ENCODE peak calls at places on chromosomes 11 and 22, in eight cellular contexts. T, Z, F, H, Y, U, K and V are unnamed samples.

GRCh38 chr11:19698493-19699292 is 13.9 kb upstream of the NAV2 start:
- ATAC-seq in U (no peak), H (no peak), Z (peak; percentile 33), F (no peak), K (no peak), Y (no peak), T (no peak), V (peak; percentile 80)

GRCh38 chr11:44269369-44270351 is 40.3 kb downstream of the ALX4 start:
- ATAC-seq in F (no peak), H (no peak), T (no peak), U (peak; percentile 90), Y (no peak), K (peak; percentile 61), Z (no peak), V (no peak)

GRCh38 chr22:45709004-45709739 is 37.5 kb downstream of the ATXN10 start:
- ATAC-seq in U (no peak), T (no peak), Y (no peak), H (peak; percentile 45), Z (no peak), K (peak; percentile 42), F (no peak), V (peak; percentile 13)

GRCh38 chr22:39264344-39265116 is 19.7 kb upstream of the PDGFB start:
- ATAC-seq in T (peak; percentile 46), K (peak; percentile 74), U (no peak), Z (no peak), H (no peak), F (no peak), Y (no peak), V (peak; percentile 66)

GRCh38 chr11:92211576-92212167 is 12.9 kb upstream of the FAT3 start:
- ATAC-seq in Z (peak; percentile 88), K (no peak), H (peak; percentile 62), F (peak; percentile 93), Y (no peak), T (no peak), U (no peak), V (no peak)

GRCh38 chr22:21753374-21754111 is 17.9 kb upstream of the YPEL1 start:
- ATAC-seq in Z (peak; percentile 49), T (no peak), Y (peak; percentile 16), U (peak; percentile 1), K (no peak), F (peak; percentile 17), H (no peak), V (no peak)

GRCh38 chr11:10379871-10380568 is 75.0 kb upstream of the AMPD3 start:
- ATAC-seq in H (no peak), Z (no peak), Y (no peak), K (peak; percentile 20), F (no peak), U (no peak), T (no peak), V (peak; percentile 3)

GRCh38 chr11:18299724-18300123 is 22.2 kb downstream of the HPS5 start:
- ATAC-seq in K (no peak), T (no peak), Y (no peak), F (no peak), H (no peak), U (no peak), Z (no peak), V (no peak)

GRCh38 chr11:130260080-130260627 is 54.6 kb downstream of the ZBTB44 start:
- ATAC-seq in U (no peak), Y (no peak), K (no peak), T (peak; percentile 35), Z (no peak), H (no peak), F (no peak), V (no peak)

GRCh38 chr11:46373787-46374740 is 7.4 kb upstream of the MDK start:
- ATAC-seq in U (no peak), K (no peak), T (no peak), Z (no peak), Y (no peak), H (no peak), F (no peak), V (no peak)

GRCh38 chr22:26404851-26405357 is 24.2 kb upstream of the ASPHD2 start:
- ATAC-seq in H (no peak), T (peak; percentile 31), Z (no peak), U (peak; percentile 92), K (peak; percentile 49), F (no peak), Y (no peak), V (no peak)

GRCh38 chr22:17853066-17853465 is 78.8 kb upstream of the BID start:
- ATAC-seq in Y (no peak), U (peak; percentile 68), F (no peak), H (no peak), T (no peak), K (no peak), Z (no peak), V (peak; percentile 40)

GRCh38 chr22:50474711-50475651 is at the start of gene SBF1:
- ATAC-seq in T (peak; percentile 81), Y (peak; percentile 94), F (peak; percentile 78), H (peak; percentile 94), K (peak; percentile 97), U (peak; percentile 96), Z (peak; percentile 87), V (peak; percentile 98)

DNA sequence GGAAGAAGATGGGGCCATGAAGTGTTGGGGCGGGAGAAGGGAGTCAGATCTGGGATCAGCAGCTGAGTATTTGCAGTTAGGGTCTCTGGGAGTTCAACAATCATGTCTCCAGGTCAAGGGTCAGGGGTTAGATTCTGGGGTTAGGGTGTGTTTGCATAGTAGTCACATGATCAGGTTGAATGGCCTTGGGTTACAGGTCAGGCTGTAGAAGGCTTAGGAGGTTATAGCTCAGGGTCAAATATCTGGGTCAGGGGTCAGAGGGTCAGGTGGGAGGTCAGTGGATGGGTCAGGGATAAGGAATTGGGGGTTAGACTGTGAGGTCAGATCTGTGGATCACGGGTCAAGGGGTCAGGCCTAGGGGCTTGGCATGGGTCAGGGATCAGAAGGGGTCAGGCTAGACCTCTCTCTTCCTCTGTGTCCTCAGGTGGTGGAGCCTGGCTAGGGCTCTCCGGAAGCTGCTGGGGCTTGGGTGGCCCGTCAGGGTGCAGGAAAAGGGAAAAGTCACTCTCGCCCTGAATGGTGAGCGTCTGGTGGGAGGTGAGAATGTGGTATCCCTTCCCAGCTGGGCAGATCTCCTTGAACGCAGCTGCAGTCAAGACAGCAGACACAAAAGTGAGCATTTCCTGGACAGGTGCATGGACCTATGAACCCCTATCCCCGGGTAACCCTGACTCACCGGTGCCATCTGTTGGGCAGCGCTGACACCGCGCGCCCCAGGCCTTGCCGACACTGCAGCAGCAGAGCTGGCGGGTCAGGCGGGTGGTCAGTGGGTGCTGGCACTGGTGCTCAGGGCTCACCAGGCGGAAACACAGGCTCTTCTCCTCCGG is 6.4 kb downstream of the LTBP3 start:
- ATAC-seq in T (peak; percentile 90), U (peak; percentile 58), H (peak; percentile 80), K (peak; percentile 59), F (peak; percentile 61), Y (peak; percentile 43), Z (peak; percentile 58), V (peak; percentile 19)
- TF ChIP-seq POLR2AphosphoS5 in T (no peak), U (no peak), H (no peak), K (no peak), F (no peak), Y (peak; percentile 12), Z (no peak), V (no peak)

DNA sequence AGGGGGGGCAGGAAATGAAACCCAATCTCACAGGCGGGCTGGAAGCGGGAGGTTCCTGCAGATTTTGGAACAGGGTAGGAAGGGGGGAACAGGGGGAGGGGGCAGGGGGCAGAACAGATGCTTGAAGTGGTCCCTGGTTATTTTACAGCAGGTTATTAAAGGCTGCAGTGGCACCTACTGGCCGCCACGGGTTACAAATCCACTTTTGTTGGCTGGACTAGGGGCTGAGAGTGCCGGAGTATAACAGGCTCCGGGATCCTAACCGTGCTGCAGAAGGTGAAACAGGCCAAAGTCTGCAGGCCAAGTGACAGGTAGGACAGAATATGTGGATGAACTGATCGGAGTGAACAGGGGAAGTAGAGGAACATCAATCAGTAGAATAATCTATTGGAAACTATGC is 2.5 kb downstream of the ROBO3 start:
- ATAC-seq in Z (peak; percentile 75), K (peak; percentile 43), T (peak; percentile 79), U (peak; percentile 80), F (peak; percentile 42), H (peak; percentile 75), Y (peak; percentile 68), V (no peak)
- H3K27me3 ChIP-seq in Z (peaks cover 76% of the 10 kb centered on the region), K (peaks cover 2% of the 10 kb centered on the region), T (peaks cover 30% of the 10 kb centered on the region), U (peaks cover 34% of the 10 kb centered on the region), F (peaks cover 100% of the 10 kb centered on the region), H (peaks cover 87% of the 10 kb centered on the region), Y (peaks cover 31% of the 10 kb centered on the region), V (peaks cover 99% of the 10 kb centered on the region)

GRCh38 chr22:43529954-43530863 is 118.4 kb downstream of the MPPED1 start:
- ATAC-seq in T (no peak), K (no peak), H (no peak), F (no peak), Z (no peak), Y (no peak), U (no peak), V (no peak)
- H3K27ac ChIP-seq in T (no peak overlapping the region), K (no peak overlapping the region), H (no peak overlapping the region), F (no peak overlapping the region), Z (no peak overlapping the region), Y (no peak overlapping the region), U (no peak overlapping the region), V (no peak overlapping the region)

GRCh38 chr22:19175026-19175601 is 3.4 kb downstream of the SLC25A1 start:
- ATAC-seq in Y (no peak), Z (no peak), U (no peak), T (no peak), K (no peak), H (no peak), F (no peak), V (no peak)

GRCh38 chr22:19176175-19176630 is 2.3 kb downstream of the SLC25A1 start:
- ATAC-seq in K (no peak), F (no peak), T (no peak), H (no peak), Y (no peak), U (no peak), Z (no peak), V (no peak)

GRCh38 chr22:19175602-19176174 is 2.8 kb downstream of the SLC25A1 start:
- ATAC-seq in Z (no peak), F (no peak), U (no peak), Y (no peak), H (no peak), K (no peak), T (no peak), V (no peak)

GRCh38 chr22:19173047-19174035 is 5.2 kb downstream of the SLC25A1 start:
- ATAC-seq in K (no peak), F (no peak), Z (peak; percentile 0), T (no peak), U (no peak), H (no peak), Y (no peak), V (no peak)

DNA sequence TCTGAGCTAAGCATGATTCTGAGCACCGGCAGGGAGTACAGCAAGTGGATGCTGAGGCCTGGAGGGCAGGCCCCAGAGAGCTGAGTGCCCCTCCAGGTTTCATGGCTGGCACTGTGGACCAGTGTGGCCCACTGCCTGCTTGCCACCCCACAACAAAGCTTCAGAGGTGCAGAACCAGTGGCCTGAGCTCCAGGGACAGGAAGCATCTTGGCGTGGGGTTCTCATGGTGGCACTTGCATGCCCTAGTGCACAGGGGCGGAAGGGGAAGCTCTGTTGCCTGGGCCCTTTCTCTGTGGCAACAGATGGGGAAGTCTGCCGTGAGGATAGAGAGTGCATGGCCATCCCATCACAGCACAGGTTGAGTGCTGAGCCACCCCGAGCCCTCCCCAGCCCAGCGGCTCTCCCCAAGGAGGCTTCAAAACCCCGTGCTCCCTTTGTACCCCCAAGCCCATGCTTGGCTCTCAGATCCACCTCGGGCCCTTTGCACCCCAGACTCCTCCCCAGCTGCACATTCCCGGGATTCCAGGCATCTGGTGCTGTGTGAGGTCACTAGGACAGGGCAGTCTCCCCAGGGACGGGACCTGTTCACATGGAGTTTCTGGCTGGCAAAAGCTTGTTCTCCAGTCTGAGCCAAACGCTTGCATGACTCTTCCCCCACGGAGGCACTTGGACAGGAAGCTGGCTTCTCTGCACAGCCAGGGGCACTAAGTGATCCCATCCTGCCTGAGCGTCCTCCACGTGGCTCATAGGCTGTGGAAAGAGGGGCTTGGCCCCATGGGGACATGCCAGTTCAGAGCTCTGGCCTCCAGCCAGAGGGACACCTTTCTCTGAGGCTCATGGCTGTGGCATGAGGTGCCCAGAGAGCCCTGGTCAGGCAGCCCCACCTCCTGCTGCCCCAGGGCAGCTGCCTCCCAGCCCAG is 4.2 kb downstream of the SLC25A1 start:
- ATAC-seq in T (peak; percentile 48), U (no peak), K (no peak), Z (peak; percentile 9), H (peak; percentile 1), Y (no peak), F (peak; percentile 1), V (no peak)
- TF ChIP-seq POLR2AphosphoS5 in T (no peak), U (no peak), K (no peak), Z (peak; percentile 44), H (no peak), Y (no peak), F (peak; percentile 12), V (no peak)